ENCODE peak calls at places on chromosomes 3 and 15, in five cellular contexts. D, J, T, C and X are unnamed samples.

GRCh38 chr15:76839173-76839572 is 66.0 kb downstream of the SCAPER start:
- DNase-seq in J (no peak), C (no peak), D (no peak), T (no peak), X (no peak)

GRCh38 chr15:86362556-86362955 is 282.9 kb downstream of the AGBL1 start:
- DNase-seq in T (no peak), D (no peak), J (no peak), C (no peak), X (no peak)

GRCh38 chr15:69668049-69668705 is 215.6 kb downstream of the RPLP1 start:
- DNase-seq in D (no peak), T (no peak), J (no peak), C (no peak), X (peak)

GRCh38 chr3:171977426-171977825 is 62.0 kb upstream of the FNDC3B start:
- DNase-seq in D (no peak), T (no peak), J (no peak), C (no peak), X (no peak)

GRCh38 chr3:84692261-84692660 is 266.5 kb upstream of the CADM2 start:
- DNase-seq in T (no peak), D (no peak), C (no peak), J (no peak), X (no peak)

GRCh38 chr15:31975446-31976229 is 54.7 kb upstream of the CHRNA7 start:
- DNase-seq in D (no peak), J (no peak), T (no peak), C (no peak), X (no peak)

GRCh38 chr15:90336705-90337141 is 15.4 kb upstream of the ZNF774 start:
- DNase-seq in C (peak), J (no peak), D (no peak), T (no peak), X (peak)

GRCh38 chr3:108319428-108320053 is 23.2 kb downstream of the HHLA2 start:
- DNase-seq in T (no peak), C (no peak), D (no peak), J (no peak), X (no peak)

GRCh38 chr3:152466784-152467183 is 198.1 kb downstream of the MBNL1 start:
- DNase-seq in D (no peak), J (no peak), T (no peak), C (no peak), X (no peak)

GRCh38 chr3:10753964-10754363 is 62.1 kb upstream of the SLC6A11 start:
- DNase-seq in T (no peak), C (peak), D (peak), J (no peak), X (peak)

GRCh38 chr3:186068243-186068552 is 40.7 kb downstream of the ETV5 start:
- DNase-seq in D (no peak), T (no peak), C (no peak), J (no peak), X (no peak)

GRCh38 chr3:184562146-184562861 is 719 bp downstream of the EPHB3 start:
- DNase-seq in D (no peak), J (no peak), C (no peak), T (peak), X (no peak)

GRCh38 chr3:99504258-99504657 is 134.1 kb upstream of the COL8A1 start:
- DNase-seq in C (peak), D (no peak), J (no peak), T (no peak), X (no peak)

GRCh38 chr15:41716864-41717263 is 56.7 kb downstream of the MGA start:
- DNase-seq in J (no peak), T (no peak), D (no peak), C (no peak), X (no peak)

GRCh38 chr3:102302020-102302419 is 132.8 kb upstream of the ZPLD1 start:
- DNase-seq in D (no peak), J (no peak), T (no peak), C (no peak), X (no peak)
- H3K4me3 ChIP-seq in D (no peak), J (no peak), T (no peak), C (no peak), X (no peak)

DNA sequence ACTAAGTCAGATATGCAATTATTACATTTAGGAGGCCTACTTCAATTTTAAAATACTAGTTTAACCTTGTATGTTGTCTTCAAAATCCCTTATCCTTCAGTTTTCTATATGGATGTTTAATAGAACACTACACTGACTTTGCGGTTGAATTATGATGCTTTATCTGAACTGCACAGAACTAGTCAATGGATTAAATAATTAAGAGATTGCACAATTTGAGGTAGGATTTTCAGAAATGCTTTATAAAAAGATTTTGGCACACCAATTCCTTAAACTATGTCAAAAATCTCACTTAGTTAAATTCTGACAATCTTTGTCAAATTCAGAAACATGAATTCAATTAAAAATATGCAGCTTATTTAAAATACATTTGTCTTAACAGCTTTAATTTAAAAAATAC is 28.1 kb downstream of the ATOSA start:
- DNase-seq in C (no peak), J (no peak), T (no peak), D (no peak), X (no peak)
- H3K4me3 ChIP-seq in C (no peak), J (no peak), T (no peak), D (peak), X (no peak)

DNA sequence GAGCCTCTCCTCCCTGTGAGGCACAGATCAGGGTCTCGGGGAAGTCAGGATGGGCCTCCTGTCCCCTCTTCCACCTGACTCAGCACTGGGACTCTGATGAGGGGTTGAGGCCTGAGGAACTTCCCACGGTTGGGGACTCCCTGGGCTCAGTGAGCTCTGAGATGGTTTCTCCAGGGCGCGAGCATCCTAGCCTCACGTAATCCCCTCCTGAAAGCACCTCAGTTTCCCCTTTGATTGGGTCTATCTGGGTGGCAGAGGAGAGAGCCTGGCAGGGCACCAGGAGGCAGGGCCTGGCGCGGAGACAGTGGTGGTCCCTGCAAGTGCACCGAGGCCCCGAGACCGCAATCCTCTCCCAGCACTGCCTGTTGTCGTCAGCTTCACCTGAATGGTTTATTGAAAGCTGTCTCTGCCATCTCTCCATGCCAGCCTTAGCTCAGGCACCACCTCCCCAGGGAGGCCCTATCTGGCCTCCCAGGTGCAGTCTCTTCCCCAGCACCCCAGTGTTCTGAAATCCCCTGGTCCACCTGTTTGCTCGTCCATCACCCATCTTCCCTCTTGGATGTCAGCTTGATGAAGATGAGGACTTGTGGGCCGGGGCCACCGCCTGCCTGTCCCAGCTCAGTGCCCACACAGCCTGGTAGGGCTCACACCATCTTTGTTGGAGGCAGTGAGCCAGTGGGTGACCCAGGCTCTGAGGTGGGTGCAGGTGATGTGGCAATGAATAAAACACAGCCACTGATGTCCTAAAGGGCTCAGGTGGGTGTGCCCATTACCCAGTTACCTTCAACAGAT is 52.2 kb upstream of the PCSK6 start:
- DNase-seq in T (no peak), C (no peak), J (no peak), D (no peak), X (no peak)
- H3K4me3 ChIP-seq in T (no peak), C (no peak), J (no peak), D (no peak), X (no peak)

DNA sequence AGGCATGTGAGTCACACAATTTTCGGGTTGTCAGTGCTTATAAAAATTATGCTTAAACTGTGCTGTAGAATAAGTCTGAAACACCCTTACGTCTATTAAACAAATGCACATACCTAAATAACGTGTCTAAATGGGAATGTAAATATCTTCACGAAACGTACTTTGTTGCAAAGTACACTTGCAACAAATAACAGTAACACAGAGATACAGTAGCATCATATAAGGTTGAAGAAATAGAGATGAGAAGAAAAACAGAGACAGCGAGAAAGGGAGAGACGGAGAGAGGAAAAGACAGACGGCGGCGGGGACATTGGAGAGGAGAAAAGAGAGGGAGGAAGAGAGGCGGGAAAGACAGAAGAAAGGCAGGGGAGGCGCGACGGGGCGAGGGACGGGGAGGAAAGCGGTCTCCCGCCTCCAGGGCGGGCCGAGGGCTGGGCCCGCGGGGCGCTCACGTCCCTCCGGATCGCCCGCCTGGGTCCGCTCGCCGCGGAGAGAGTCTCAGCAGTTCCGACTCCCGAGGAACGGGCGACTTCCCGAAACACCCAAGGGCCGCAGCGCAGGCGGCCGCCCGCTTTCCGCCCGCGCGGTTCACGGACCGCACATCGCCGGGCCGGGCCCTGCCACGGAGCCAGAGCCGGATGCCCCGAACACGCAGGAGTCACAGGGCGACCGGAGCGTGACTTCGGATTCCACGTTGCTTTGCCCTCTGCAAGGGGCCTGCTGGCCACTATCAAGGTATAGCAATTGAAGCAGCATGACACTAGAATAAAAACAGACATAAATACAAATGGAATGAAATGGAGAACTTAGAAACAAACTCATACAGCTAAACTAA is 153.4 kb downstream of the LMLN start:
- DNase-seq in J (no peak), T (no peak), C (no peak), D (no peak), X (no peak)
- H3K4me3 ChIP-seq in J (peak), T (peak), C (no peak), D (peak), X (no peak)

DNA sequence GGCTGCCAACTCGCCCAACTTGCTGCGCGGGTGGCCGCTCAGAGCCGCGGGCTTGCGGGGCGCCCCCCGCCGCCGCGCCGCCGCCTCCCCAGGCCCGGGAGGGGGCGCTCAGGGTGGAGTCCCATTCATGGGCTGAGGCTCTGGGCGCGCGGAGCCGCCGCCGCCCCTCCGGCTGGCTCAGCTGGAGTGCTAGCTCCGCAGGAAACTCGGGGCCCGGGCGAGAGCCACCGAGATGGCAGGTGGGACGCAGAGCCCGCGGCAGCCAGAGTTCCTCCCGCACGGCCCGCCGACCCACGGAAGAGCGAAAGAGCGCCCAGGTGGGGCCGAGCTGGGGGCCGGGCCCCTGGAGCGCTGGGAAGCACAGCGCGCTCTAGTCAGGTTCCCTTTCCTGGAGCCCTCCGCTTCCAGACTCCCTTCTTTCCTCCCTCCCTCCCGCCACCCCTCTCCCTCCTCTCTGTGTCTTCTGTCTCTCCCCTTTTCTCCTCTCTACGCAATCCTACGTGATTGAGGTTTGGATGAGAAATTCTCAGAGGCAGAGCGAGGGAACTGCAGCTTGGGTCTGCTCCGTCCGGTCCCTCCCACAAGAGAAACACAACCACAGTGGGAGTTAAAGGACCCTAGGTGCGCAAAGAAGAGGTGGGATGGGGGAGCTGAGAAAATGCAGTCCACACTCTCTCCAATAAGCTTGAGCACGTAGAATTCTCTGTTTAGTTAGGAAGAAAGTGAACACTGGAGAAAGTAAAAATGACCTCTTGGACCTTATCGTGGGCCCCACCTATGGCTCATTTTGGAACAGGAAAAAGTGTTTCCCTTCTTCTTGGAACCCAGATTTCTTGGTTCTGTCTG is 317.3 kb downstream of the FGF12 start:
- DNase-seq in J (no peak), T (no peak), D (no peak), C (no peak), X (no peak)
- H3K4me3 ChIP-seq in J (peak), T (peak), D (peak), C (no peak), X (no peak)

DNA sequence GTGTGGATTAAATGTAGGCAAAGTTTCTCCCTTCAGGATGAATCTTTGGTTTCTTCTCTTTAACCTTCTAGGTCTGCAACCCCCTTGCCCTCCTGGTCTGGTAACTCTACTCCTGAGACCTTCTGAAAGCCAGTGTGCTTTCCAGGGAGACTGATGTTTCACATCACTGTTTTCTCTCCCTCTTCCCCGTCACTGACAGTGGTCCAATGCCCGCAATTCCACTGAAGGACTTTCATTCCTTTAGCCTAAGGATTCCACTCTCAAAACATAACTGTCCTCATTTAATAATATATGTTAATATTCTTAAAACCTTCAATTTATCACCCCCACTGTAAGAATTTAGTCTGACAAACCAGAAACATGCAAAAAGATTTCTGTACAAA is 101.5 kb upstream of the CPNE4 start:
- DNase-seq in D (no peak), J (no peak), T (no peak), C (no peak), X (no peak)
- H3K4me3 ChIP-seq in D (no peak), J (no peak), T (no peak), C (no peak), X (no peak)

GRCh38 chr15:40340038-40340739 is 550 bp downstream of the CCDC9B start:
- DNase-seq in C (peak), D (peak), J (peak), T (peak), X (no peak)
- H3K4me3 ChIP-seq in C (peak), D (peak), J (peak), T (peak), X (no peak)